ENCODE peak calls at places on chromosomes 1 and 21, in four cellular contexts. One of them, this sample, is unnamed.

GRCh38 chr21:31945576-31945975 is 72.8 kb downstream of the HUNK start:
- DNase-seq in tibial nerve: no peak
- DNase-seq in ovary: no peak
- DNase-seq in transverse colon: no peak
- DNase-seq in this sample: no peak

GRCh38 chr1:215637041-215637573 is 70.0 kb downstream of the KCTD3 start:
- DNase-seq in tibial nerve: peak; percentile 40
- DNase-seq in ovary: peak; percentile 43
- DNase-seq in transverse colon: peak; percentile 23
- DNase-seq in this sample: no peak

GRCh38 chr1:3356827-3357457 is 97.5 kb upstream of the ARHGEF16 start:
- DNase-seq in tibial nerve: no peak
- DNase-seq in ovary: no peak
- DNase-seq in transverse colon: no peak
- DNase-seq in this sample: no peak

GRCh38 chr1:230573647-230574046 is 68.6 kb upstream of the COG2 start:
- DNase-seq in tibial nerve: no peak
- DNase-seq in ovary: no peak
- DNase-seq in transverse colon: no peak
- DNase-seq in this sample: no peak

GRCh38 chr1:151326619-151327222 is 495 bp downstream of the PI4KB start:
- DNase-seq in tibial nerve: no peak
- DNase-seq in ovary: peak; percentile 52
- DNase-seq in transverse colon: peak; percentile 57
- DNase-seq in this sample: no peak

GRCh38 chr1:50968884-50969610 is 998 bp upstream of the CDKN2C start:
- DNase-seq in tibial nerve: no peak
- DNase-seq in ovary: peak; percentile 43
- DNase-seq in transverse colon: peak; percentile 58
- DNase-seq in this sample: no peak

GRCh38 chr1:6330410-6330827 is 63.1 kb downstream of the ACOT7 start:
- DNase-seq in tibial nerve: no peak
- DNase-seq in ovary: no peak
- DNase-seq in transverse colon: no peak
- DNase-seq in this sample: no peak

GRCh38 chr21:31514598-31514997 is 144.9 kb upstream of the SOD1 start:
- DNase-seq in tibial nerve: peak; percentile 35
- DNase-seq in ovary: no peak
- DNase-seq in transverse colon: no peak
- DNase-seq in this sample: no peak

GRCh38 chr1:64312431-64312830 is 109.0 kb downstream of the UBE2U start:
- DNase-seq in tibial nerve: no peak
- DNase-seq in ovary: no peak
- DNase-seq in transverse colon: no peak
- DNase-seq in this sample: no peak

GRCh38 chr1:62685431-62685859 is 2.7 kb downstream of the DOCK7 start:
- DNase-seq in tibial nerve: no peak
- DNase-seq in ovary: no peak
- DNase-seq in transverse colon: no peak
- DNase-seq in this sample: no peak

GRCh38 chr1:205610036-205610435 is 21.8 kb downstream of the ELK4 start:
- DNase-seq in tibial nerve: no peak
- DNase-seq in ovary: no peak
- DNase-seq in transverse colon: no peak
- DNase-seq in this sample: no peak

GRCh38 chr1:225651872-225652725 is 824 bp downstream of the ENAH start:
- DNase-seq in tibial nerve: no peak
- DNase-seq in ovary: peak; percentile 56
- DNase-seq in transverse colon: no peak
- DNase-seq in this sample: no peak

GRCh38 chr1:112344754-112345423 is 51.1 kb upstream of the CTTNBP2NL start:
- DNase-seq in tibial nerve: no peak
- DNase-seq in ovary: no peak
- DNase-seq in transverse colon: no peak
- DNase-seq in this sample: no peak

GRCh38 chr1:160720366-160720765 is 8.7 kb upstream of the CD48 start:
- DNase-seq in tibial nerve: no peak
- DNase-seq in ovary: no peak
- DNase-seq in transverse colon: no peak
- DNase-seq in this sample: no peak

GRCh38 chr1:240965581-240966091 is 353.7 kb upstream of the GREM2 start:
- DNase-seq in tibial nerve: no peak
- DNase-seq in ovary: no peak
- DNase-seq in transverse colon: no peak
- DNase-seq in this sample: no peak

GRCh38 chr1:12314328-12314903 is 84.6 kb downstream of the VPS13D start:
- DNase-seq in tibial nerve: no peak
- DNase-seq in ovary: no peak
- DNase-seq in transverse colon: no peak
- DNase-seq in this sample: no peak

GRCh38 chr1:970973-971730 is 4.9 kb downstream of the PLEKHN1 start:
- DNase-seq in tibial nerve: no peak
- DNase-seq in ovary: no peak
- DNase-seq in transverse colon: no peak
- DNase-seq in this sample: no peak

GRCh38 chr1:972726-973458 is 6.6 kb downstream of the PLEKHN1 start:
- DNase-seq in tibial nerve: no peak
- DNase-seq in ovary: no peak
- DNase-seq in transverse colon: no peak
- DNase-seq in this sample: no peak

GRCh38 chr1:971751-972506 is 5.6 kb downstream of the PLEKHN1 start:
- DNase-seq in tibial nerve: no peak
- DNase-seq in ovary: no peak
- DNase-seq in transverse colon: no peak
- DNase-seq in this sample: no peak

GRCh38 chr1:969260-969855 is 3.1 kb downstream of the PLEKHN1 start:
- DNase-seq in tibial nerve: no peak
- DNase-seq in ovary: no peak
- DNase-seq in transverse colon: no peak
- DNase-seq in this sample: no peak

DNA sequence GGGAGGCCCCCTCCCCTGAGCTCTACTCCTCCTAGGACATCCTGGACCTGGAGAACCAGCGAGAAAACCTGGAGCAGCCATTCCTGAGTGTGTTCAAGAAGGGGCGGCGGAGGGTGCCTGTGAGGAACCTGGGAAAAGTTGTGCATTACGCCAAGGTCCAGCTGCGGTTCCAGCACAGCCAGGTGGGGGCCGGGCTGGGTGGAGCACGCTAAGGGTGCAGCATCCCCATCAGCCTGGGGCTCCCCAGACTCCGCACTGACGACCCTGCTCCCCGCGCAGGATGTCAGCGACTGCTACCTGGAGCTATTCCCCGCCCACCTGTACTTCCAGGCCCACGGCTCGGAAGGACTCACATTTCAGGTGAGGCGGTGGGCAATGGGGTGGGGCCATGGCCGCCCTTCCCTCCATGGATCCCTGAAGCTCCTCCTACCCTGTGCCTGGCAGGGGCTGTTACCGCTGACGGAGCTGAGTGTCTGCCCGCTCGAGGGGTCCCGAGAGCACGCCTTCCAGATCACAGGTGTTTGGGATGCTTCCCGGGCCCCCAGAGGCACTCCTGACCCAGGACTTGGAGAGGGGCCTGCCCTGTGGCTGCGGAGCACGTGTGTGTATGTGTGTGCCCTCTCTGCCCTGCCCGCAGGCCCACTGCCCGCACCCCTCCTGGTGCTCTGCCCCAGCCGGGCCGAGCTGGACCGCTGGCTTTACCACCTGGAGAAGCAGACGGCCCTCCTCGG is 4.1 kb downstream of the PLEKHN1 start:
- DNase-seq in tibial nerve: no peak
- DNase-seq in ovary: no peak
- DNase-seq in transverse colon: no peak
- DNase-seq in this sample: no peak
- H3K4me1 ChIP-seq in tibial nerve: no peaks in the 10 kb centered on the region
- H3K4me1 ChIP-seq in ovary: no peaks in the 10 kb centered on the region
- H3K4me1 ChIP-seq in transverse colon: peaks cover 14% of the 10 kb centered on the region
- H3K4me1 ChIP-seq in this sample: peaks cover 43% of the 10 kb centered on the region

GRCh38 chr1:24503870-24504523 is 1.4 kb downstream of the RCAN3 start:
- DNase-seq in tibial nerve: no peak
- DNase-seq in ovary: no peak
- DNase-seq in transverse colon: no peak
- DNase-seq in this sample: no peak

GRCh38 chr1:24500448-24501048 is 2.1 kb upstream of the RCAN3 start:
- DNase-seq in tibial nerve: no peak
- DNase-seq in ovary: no peak
- DNase-seq in transverse colon: no peak
- DNase-seq in this sample: no peak

GRCh38 chr1:24501371-24502167 is 1.1 kb upstream of the RCAN3 start:
- DNase-seq in tibial nerve: no peak
- DNase-seq in ovary: no peak
- DNase-seq in transverse colon: peak; percentile 60
- DNase-seq in this sample: no peak

GRCh38 chr1:24503003-24503751 is 541 bp downstream of the RCAN3 start:
- DNase-seq in tibial nerve: no peak
- DNase-seq in ovary: no peak
- DNase-seq in transverse colon: peak; percentile 38
- DNase-seq in this sample: no peak

DNA sequence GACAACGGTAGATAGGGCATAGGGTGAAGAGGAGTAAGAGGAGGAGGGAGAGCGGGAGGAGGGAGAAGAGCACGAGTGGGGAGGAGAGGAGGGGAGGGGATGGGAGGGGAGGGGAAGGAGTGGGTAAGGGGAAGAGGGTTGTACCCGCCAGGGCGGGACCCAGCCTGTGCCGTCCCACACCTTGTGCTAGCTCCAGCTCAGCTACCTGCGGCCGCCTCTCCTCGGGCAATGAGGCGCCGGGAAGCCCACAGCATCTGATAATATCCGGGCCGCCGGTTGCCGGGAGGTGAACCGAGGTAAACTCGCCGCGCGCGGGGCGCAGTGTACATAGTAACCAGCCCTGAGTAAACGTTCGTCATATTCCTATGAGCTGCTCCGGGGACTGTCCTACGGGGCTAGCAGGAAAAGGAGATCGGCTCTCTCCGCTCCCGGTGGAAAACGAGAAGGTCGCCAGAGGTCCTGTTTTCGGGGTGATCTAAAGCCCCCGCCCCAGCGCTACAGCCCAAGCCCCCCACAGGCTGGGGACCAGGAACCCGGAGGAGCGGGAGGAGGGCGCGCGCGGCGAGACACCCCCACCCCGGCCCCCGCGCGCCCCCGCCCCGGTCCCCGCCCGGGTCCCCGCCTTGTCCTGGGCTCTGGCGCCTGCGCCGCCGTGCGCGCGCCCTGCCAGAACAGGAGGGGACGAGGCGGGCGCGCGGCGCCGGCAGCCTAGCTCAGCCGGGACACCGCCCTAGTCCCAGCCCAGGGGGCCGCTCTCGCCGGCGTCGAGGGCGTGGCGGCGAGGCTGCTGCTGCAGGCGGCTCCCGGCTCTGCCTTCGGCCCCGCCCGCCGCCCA is at the start of gene RCAN3:
- DNase-seq in tibial nerve: peak; percentile 53
- DNase-seq in ovary: peak; percentile 36
- DNase-seq in transverse colon: peak; percentile 90
- DNase-seq in this sample: peak; percentile 86
- TF ChIP-seq EP300 in tibial nerve: no peak
- TF ChIP-seq EP300 in ovary: no peak
- TF ChIP-seq EP300 in transverse colon: no peak
- TF ChIP-seq EP300 in this sample: no peak

GRCh38 chr1:19439464-19440171 is 45.7 kb downstream of the CAPZB start:
- DNase-seq in tibial nerve: no peak
- DNase-seq in ovary: no peak
- DNase-seq in transverse colon: no peak
- DNase-seq in this sample: no peak

GRCh38 chr1:19437911-19438310 is 47.4 kb downstream of the CAPZB start:
- DNase-seq in tibial nerve: peak; percentile 69
- DNase-seq in ovary: peak; percentile 92
- DNase-seq in transverse colon: peak; percentile 57
- DNase-seq in this sample: peak; percentile 89

GRCh38 chr1:19436716-19437476 is 48.4 kb downstream of the CAPZB start:
- DNase-seq in tibial nerve: peak; percentile 79
- DNase-seq in ovary: peak; percentile 91
- DNase-seq in transverse colon: peak; percentile 86
- DNase-seq in this sample: peak; percentile 88

GRCh38 chr1:19441048-19441447 is 44.3 kb downstream of the CAPZB start:
- DNase-seq in tibial nerve: no peak
- DNase-seq in ovary: no peak
- DNase-seq in transverse colon: no peak
- DNase-seq in this sample: no peak

DNA sequence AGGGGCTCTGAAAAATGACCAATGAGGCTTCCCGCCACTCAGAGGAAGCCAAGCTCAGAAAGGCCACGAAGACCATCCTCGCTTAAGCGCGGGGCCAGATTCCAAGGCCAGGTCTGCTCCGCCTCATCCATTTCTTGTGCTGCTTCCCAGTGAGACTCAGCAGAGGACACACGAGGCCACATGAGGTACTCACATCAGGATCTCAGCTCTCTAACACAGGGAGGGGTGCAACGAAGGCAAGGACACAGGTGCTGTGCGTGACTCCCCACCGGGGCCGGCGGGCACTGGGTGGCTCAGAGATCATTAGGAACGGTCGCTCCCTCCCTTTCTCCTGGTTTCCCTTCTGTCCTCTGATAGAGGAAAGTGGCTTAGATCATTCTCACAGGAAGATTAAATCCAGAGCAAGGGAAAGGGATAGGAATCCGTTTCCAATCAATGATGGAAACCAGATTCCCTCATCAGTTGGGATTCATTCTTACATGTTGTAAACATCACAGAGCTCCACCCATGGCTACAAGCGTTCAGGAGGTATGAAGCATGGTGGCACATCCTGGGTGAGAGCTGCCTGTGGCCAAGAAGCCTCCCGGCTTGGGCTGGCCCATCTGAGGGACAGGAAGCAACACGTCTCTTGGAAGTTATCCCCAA is 46.7 kb downstream of the CAPZB start:
- DNase-seq in tibial nerve: no peak
- DNase-seq in ovary: no peak
- DNase-seq in transverse colon: no peak
- DNase-seq in this sample: no peak
- H3K27ac ChIP-seq in tibial nerve: peak overlapping the region; percentile 72
- H3K27ac ChIP-seq in ovary: peak overlapping the region; percentile 95
- H3K27ac ChIP-seq in transverse colon: peak overlapping the region; percentile 82
- H3K27ac ChIP-seq in this sample: peak overlapping the region; percentile 89

DNA sequence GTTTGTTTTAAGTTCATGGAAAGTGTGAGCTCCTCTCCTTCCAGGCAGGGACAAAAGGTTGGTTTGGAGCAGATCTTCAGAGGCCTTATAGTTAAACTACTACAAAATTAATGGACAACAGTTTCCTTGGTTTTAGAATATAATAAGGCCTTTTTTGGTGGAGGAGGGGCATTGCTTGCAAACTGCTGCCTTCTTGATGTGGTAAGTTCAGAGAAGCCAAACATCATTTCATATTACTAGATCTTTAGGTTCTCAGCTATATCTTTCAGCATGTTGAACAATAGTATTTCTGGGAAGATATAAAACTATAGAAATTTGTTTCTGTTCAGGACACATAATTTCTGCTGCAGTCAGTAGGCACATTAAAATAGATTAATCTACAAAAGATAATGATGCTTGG is 97.8 kb upstream of the B3GALT2 start:
- DNase-seq in tibial nerve: no peak
- DNase-seq in ovary: no peak
- DNase-seq in transverse colon: no peak
- DNase-seq in this sample: no peak
- H3K4me1 ChIP-seq in tibial nerve: no peaks in the 10 kb centered on the region
- H3K4me1 ChIP-seq in ovary: no peaks in the 10 kb centered on the region
- H3K4me1 ChIP-seq in transverse colon: no peaks in the 10 kb centered on the region
- H3K4me1 ChIP-seq in this sample: no peaks in the 10 kb centered on the region